ENCODE peak calls at places on chromosomes 16 and 17, in seven cellular contexts. J is GM04503, H is heart left ventricle, V is NCI-H187, Y is RPMI8226, F is EL, I is psoas muscle. R is an unnamed sample.

GRCh38 chr16:69199382-69199781 is 12.4 kb downstream of the SNTB2 start:
- DNase-seq in H (no peak), I (peak), V (no peak), Y (no peak), F (peak), J (peak), R (no peak)

GRCh38 chr16:15572329-15573001 is 70.5 kb downstream of the MARF1 start:
- DNase-seq in F (peak), I (no peak), Y (no peak), J (peak), V (no peak), H (no peak), R (no peak)

GRCh38 chr17:65794572-65794971 is 233.1 kb upstream of the AXIN2 start:
- DNase-seq in H (no peak), V (no peak), I (no peak), J (no peak), F (peak), Y (peak), R (peak)

GRCh38 chr17:55266051-55266957 is 1.5 kb downstream of the HLF start:
- DNase-seq in I (no peak), H (peak), V (no peak), F (no peak), J (no peak), Y (no peak), R (no peak)

GRCh38 chr16:46586011-46586577 is 35.1 kb downstream of the SHCBP1 start:
- DNase-seq in V (no peak), H (no peak), F (no peak), Y (no peak), J (no peak), I (no peak), R (no peak)

GRCh38 chr17:56694825-56695224 is 101.3 kb downstream of the NOG start:
- DNase-seq in J (no peak), Y (no peak), I (no peak), V (no peak), F (peak), H (no peak), R (no peak)

GRCh38 chr17:47945080-47945479 is 3.7 kb downstream of the PNPO start:
- DNase-seq in J (no peak), F (no peak), H (no peak), V (no peak), I (no peak), Y (no peak), R (no peak)

GRCh38 chr16:57998484-57998883 is 2.0 kb downstream of the ZNF319 start:
- DNase-seq in Y (no peak), F (no peak), J (no peak), V (no peak), I (no peak), H (no peak), R (no peak)

GRCh38 chr16:67773569-67774456 is 32.5 kb downstream of the RANBP10 start:
- DNase-seq in V (no peak), H (no peak), Y (no peak), F (no peak), J (no peak), I (no peak), R (no peak)

GRCh38 chr17:80953471-80954315 is 37.9 kb upstream of the CHMP6 start:
- DNase-seq in F (no peak), I (peak), V (no peak), Y (no peak), H (peak), J (no peak), R (no peak)

GRCh38 chr17:51921500-51921899 is 237.0 kb downstream of the CA10 start:
- DNase-seq in J (no peak), H (no peak), Y (no peak), F (no peak), V (no peak), I (no peak), R (no peak)

GRCh38 chr16:17275076-17275732 is 195.6 kb downstream of the XYLT1 start:
- DNase-seq in V (no peak), F (no peak), J (no peak), H (no peak), Y (no peak), I (no peak), R (no peak)

GRCh38 chr16:3761375-3762079 is 44.2 kb upstream of the TRAP1 start:
- DNase-seq in I (no peak), F (no peak), J (no peak), H (no peak), Y (no peak), V (no peak), R (no peak)

GRCh38 chr17:40323731-40324650 is 15.0 kb downstream of the RARA start:
- DNase-seq in F (peak), V (no peak), H (peak), I (peak), J (no peak), Y (peak), R (no peak)

GRCh38 chr17:53757559-53757958 is 65.2 kb upstream of the KIF2B start:
- DNase-seq in J (no peak), H (no peak), F (no peak), I (no peak), Y (no peak), V (no peak), R (no peak)

GRCh38 chr16:55773859-55774549 is 58.9 kb downstream of the CES1 start:
- DNase-seq in I (no peak), F (no peak), V (no peak), Y (no peak), H (no peak), J (no peak), R (no peak)

GRCh38 chr16:608019-608418 is 18.2 kb downstream of the RAB40C start:
- DNase-seq in H (no peak), V (no peak), I (no peak), F (no peak), J (no peak), Y (no peak), R (no peak)

GRCh38 chr17:67239597-67239996 is 5.4 kb downstream of the HELZ start:
- DNase-seq in F (peak), H (no peak), I (no peak), Y (no peak), J (no peak), V (no peak), R (no peak)

GRCh38 chr16:80743772-80744171 is 60.6 kb downstream of the CDYL2 start:
- DNase-seq in Y (no peak), H (no peak), J (no peak), I (no peak), F (no peak), V (no peak), R (no peak)

GRCh38 chr17:62653831-62654829 is 26.7 kb downstream of the MRC2 start:
- DNase-seq in I (peak), H (peak), V (no peak), Y (peak), F (peak), J (peak), R (peak)

GRCh38 chr16:83967091-83967490 is 953 bp upstream of the NECAB2 start:
- DNase-seq in I (no peak), Y (no peak), J (no peak), F (no peak), V (no peak), H (no peak), R (no peak)